ENCODE peak calls at places on chromosomes 12 and 14, in ten cellular contexts. T is naive thymus-derived CD8-positive, alpha-beta T cell; P is NCI-H524 treated with DMSO at 0.1 percent for 48 hours; R is stimulated activated naive CD4-positive, alpha-beta T cell; L is NCI-H460; O is T-helper 1 cell; C is CD8-positive, alpha-beta T cell; X is NCI-H82; B is heart right ventricle; A is A549. S is an unnamed sample.
A peak's percentile ranks its signal among the peaks of the same experiment; 100 is the strongest.

GRCh38 chr12:106847861-106848260 is 73.4 kb downstream of the RIC8B start:
- DNase-seq in T (no peak), P (no peak), R (no peak), L (no peak), O (no peak), C (no peak), X (no peak), B (no peak), A (no peak), S (no peak)

GRCh38 chr14:75977544-75977943 is 4.3 kb downstream of the TGFB3 start:
- DNase-seq in T (no peak), P (no peak), R (no peak), L (no peak), O (no peak), C (no peak), X (peak; percentile 69), B (no peak), A (no peak), S (no peak)

GRCh38 chr12:109982211-109982610 is 14.0 kb downstream of the GIT2 start:
- DNase-seq in T (no peak), P (no peak), R (no peak), L (no peak), O (no peak), C (no peak), X (no peak), B (no peak), A (no peak), S (no peak)

GRCh38 chr14:96201965-96202364 is 2.7 kb upstream of the BDKRB2 start:
- DNase-seq in T (no peak), P (no peak), R (no peak), L (no peak), O (no peak), C (no peak), X (no peak), B (no peak), A (no peak), S (no peak)

GRCh38 chr12:124829008-124829707 is 34.5 kb downstream of the SCARB1 start:
- DNase-seq in T (no peak), P (no peak), R (no peak), L (peak; percentile 75), O (no peak), C (no peak), X (no peak), B (no peak), A (peak; percentile 84), S (peak; percentile 64)

GRCh38 chr12:54419088-54419887 is at the start of gene ITGA5:
- DNase-seq in T (peak; percentile 52), P (no peak), R (no peak), L (peak; percentile 59), O (no peak), C (no peak), X (peak; percentile 46), B (peak; percentile 82), A (peak; percentile 90), S (peak; percentile 48)

GRCh38 chr14:103334644-103335603 is 887 bp downstream of the EIF5 start:
- DNase-seq in T (peak; percentile 51), P (no peak), R (peak; percentile 58), L (peak; percentile 45), O (peak; percentile 41), C (peak; percentile 72), X (peak; percentile 38), B (peak; percentile 61), A (no peak), S (no peak)

GRCh38 chr14:52299692-52300278 is 14.3 kb upstream of the PTGER2 start:
- DNase-seq in T (peak; percentile 63), P (no peak), R (peak; percentile 22), L (peak; percentile 66), O (peak; percentile 69), C (no peak), X (peak; percentile 52), B (no peak), A (peak; percentile 54), S (peak; percentile 45)

GRCh38 chr12:74066476-74066875 is 471.2 kb upstream of the ATXN7L3B start:
- DNase-seq in T (no peak), P (no peak), R (no peak), L (no peak), O (no peak), C (no peak), X (no peak), B (no peak), A (no peak), S (no peak)

GRCh38 chr14:96297000-96297399 is 41.0 kb downstream of the BDKRB1 start:
- DNase-seq in T (peak; percentile 22), P (no peak), R (no peak), L (peak; percentile 28), O (no peak), C (no peak), X (no peak), B (no peak), A (no peak), S (peak; percentile 45)

GRCh38 chr12:109640961-109641360 is 67.4 kb downstream of the MVK start:
- DNase-seq in T (no peak), P (no peak), R (no peak), L (no peak), O (no peak), C (no peak), X (peak; percentile 27), B (no peak), A (no peak), S (no peak)

GRCh38 chr12:70661762-70662161 is 24.5 kb upstream of the PTPRB start:
- DNase-seq in T (no peak), P (no peak), R (no peak), L (no peak), O (no peak), C (no peak), X (no peak), B (no peak), A (no peak), S (no peak)

GRCh38 chr14:93025055-93025454 is 90.7 kb downstream of the ITPK1 start:
- DNase-seq in T (peak; percentile 30), P (no peak), R (no peak), L (no peak), O (no peak), C (no peak), X (no peak), B (no peak), A (no peak), S (no peak)

GRCh38 chr12:26043139-26044006 is 81.5 kb downstream of the BHLHE41 start:
- DNase-seq in T (no peak), P (no peak), R (no peak), L (no peak), O (no peak), C (no peak), X (peak; percentile 40), B (no peak), A (no peak), S (no peak)

GRCh38 chr14:65594153-65594881 is 181.8 kb downstream of the FUT8 start:
- DNase-seq in T (no peak), P (no peak), R (no peak), L (peak; percentile 17), O (no peak), C (no peak), X (no peak), B (no peak), A (peak; percentile 13), S (no peak)

GRCh38 chr12:10194160-10194559 is 15.3 kb downstream of the TMEM52B start:
- DNase-seq in T (no peak), P (no peak), R (no peak), L (no peak), O (no peak), C (no peak), X (no peak), B (no peak), A (no peak), S (no peak)

GRCh38 chr12:39935275-39935674 is 170.6 kb downstream of the SLC2A13 start:
- DNase-seq in T (no peak), P (no peak), R (no peak), L (no peak), O (no peak), C (no peak), X (no peak), B (no peak), A (no peak), S (no peak)

GRCh38 chr14:96160030-96160912 is 44.4 kb upstream of the BDKRB2 start:
- DNase-seq in T (no peak), P (no peak), R (no peak), L (no peak), O (no peak), C (no peak), X (no peak), B (no peak), A (no peak), S (no peak)

GRCh38 chr14:76430017-76430416 is 54.1 kb downstream of the ESRRB start:
- DNase-seq in T (no peak), P (no peak), R (no peak), L (no peak), O (no peak), C (no peak), X (no peak), B (no peak), A (no peak), S (no peak)

GRCh38 chr12:57090924-57091632 is 2.2 kb downstream of the NAB2 start:
- DNase-seq in T (no peak), P (no peak), R (no peak), L (no peak), O (no peak), C (no peak), X (no peak), B (no peak), A (no peak), S (no peak)

GRCh38 chr12:117854339-117855012 is 114.3 kb downstream of the KSR2 start:
- DNase-seq in T (no peak), P (peak; percentile 24), R (no peak), L (peak; percentile 48), O (peak; percentile 22), C (no peak), X (peak; percentile 74), B (no peak), A (peak; percentile 55), S (peak; percentile 78)

GRCh38 chr12:111467862-111468245 is 62.1 kb downstream of the SH2B3 start:
- DNase-seq in T (no peak), P (no peak), R (no peak), L (no peak), O (no peak), C (no peak), X (no peak), B (no peak), A (no peak), S (no peak)

GRCh38 chr12:92502417-92503028 is 200.3 kb upstream of the PLEKHG7 start:
- DNase-seq in T (no peak), P (no peak), R (no peak), L (no peak), O (peak; percentile 64), C (no peak), X (no peak), B (no peak), A (no peak), S (no peak)

GRCh38 chr12:50545783-50546182 is 41.0 kb downstream of the DIP2B start:
- DNase-seq in T (no peak), P (peak; percentile 54), R (no peak), L (no peak), O (no peak), C (no peak), X (peak; percentile 53), B (no peak), A (no peak), S (no peak)

GRCh38 chr14:99231181-99231849 is 40.7 kb downstream of the BCL11B start:
- DNase-seq in T (no peak), P (no peak), R (no peak), L (no peak), O (no peak), C (no peak), X (peak; percentile 54), B (no peak), A (no peak), S (no peak)

GRCh38 chr14:77607741-77608302 is 8.6 kb downstream of the SPTLC2 start:
- DNase-seq in T (no peak), P (no peak), R (no peak), L (no peak), O (peak; percentile 45), C (peak; percentile 7), X (no peak), B (no peak), A (no peak), S (no peak)

GRCh38 chr14:96639550-96639949 is 137.4 kb downstream of the PAPOLA start:
- DNase-seq in T (no peak), P (no peak), R (no peak), L (no peak), O (no peak), C (no peak), X (no peak), B (no peak), A (no peak), S (no peak)

GRCh38 chr12:2682301-2683282 is 112.2 kb upstream of the FKBP4 start:
- DNase-seq in T (peak; percentile 50), P (no peak), R (peak; percentile 49), L (peak; percentile 30), O (peak; percentile 50), C (peak; percentile 33), X (peak; percentile 69), B (no peak), A (peak; percentile 19), S (no peak)

S was measured in LoVo.